ENCODE peak calls at places on chromosomes 3 and 15, in eight cellular contexts. J, Y, P, I, X, N, C and Z are unnamed samples.
A peak's percentile ranks its signal among the peaks of the same experiment; 100 is the strongest.

GRCh38 chr15:29747837-29748417 is 74.3 kb downstream of the TJP1 start:
- DNase-seq in J (no peak), Y (no peak), P (peak; percentile 22), I (no peak), X (no peak), N (no peak), C (no peak), Z (no peak)

GRCh38 chr3:178060406-178060805 is 475.8 kb upstream of the KCNMB2 start:
- DNase-seq in J (no peak), Y (peak; percentile 47), P (no peak), I (no peak), X (peak; percentile 66), N (no peak), C (no peak), Z (no peak)

GRCh38 chr15:54506977-54507524 is 528.8 kb downstream of the UNC13C start:
- DNase-seq in J (no peak), Y (no peak), P (no peak), I (no peak), X (no peak), N (no peak), C (no peak), Z (no peak)

GRCh38 chr15:49605588-49605987 is 15.0 kb downstream of the FAM227B start:
- DNase-seq in J (no peak), Y (no peak), P (no peak), I (no peak), X (no peak), N (no peak), C (no peak), Z (no peak)

GRCh38 chr15:60477991-60478632 is 830 bp downstream of the ICE2 start:
- DNase-seq in J (no peak), Y (no peak), P (no peak), I (no peak), X (no peak), N (no peak), C (no peak), Z (no peak)

GRCh38 chr3:15099364-15100098 is 583 bp upstream of the RBSN start:
- DNase-seq in J (no peak), Y (no peak), P (no peak), I (no peak), X (no peak), N (no peak), C (peak; percentile 17), Z (no peak)

GRCh38 chr15:67091966-67092677 is 26.7 kb downstream of the SMAD3 start:
- DNase-seq in J (no peak), Y (no peak), P (no peak), I (no peak), X (no peak), N (no peak), C (no peak), Z (no peak)

GRCh38 chr3:127654374-127654773 is 18.4 kb upstream of the ABTB1 start:
- DNase-seq in J (no peak), Y (no peak), P (no peak), I (no peak), X (no peak), N (no peak), C (no peak), Z (no peak)

GRCh38 chr3:120093119-120093922 is 926 bp downstream of the GSK3B start:
- DNase-seq in J (no peak), Y (peak; percentile 64), P (peak; percentile 25), I (peak; percentile 78), X (peak; percentile 12), N (no peak), C (peak; percentile 22), Z (peak; percentile 58)

GRCh38 chr15:29821416-29822099 is 710 bp downstream of the TJP1 start:
- DNase-seq in J (peak; percentile 84), Y (peak; percentile 49), P (peak; percentile 68), I (peak; percentile 55), X (no peak), N (peak; percentile 84), C (peak; percentile 83), Z (no peak)

GRCh38 chr3:193822492-193823220 is 229.6 kb downstream of the OPA1 start:
- DNase-seq in J (no peak), Y (no peak), P (no peak), I (no peak), X (peak; percentile 14), N (no peak), C (no peak), Z (no peak)

GRCh38 chr15:98160236-98160635 is 199.7 kb downstream of the ARRDC4 start:
- DNase-seq in J (no peak), Y (no peak), P (peak; percentile 86), I (no peak), X (no peak), N (no peak), C (no peak), Z (no peak)

GRCh38 chr15:22904736-22905135 is 66.3 kb downstream of the NIPA2 start:
- DNase-seq in J (peak; percentile 72), Y (no peak), P (no peak), I (no peak), X (no peak), N (no peak), C (no peak), Z (no peak)
- H3K36me3 ChIP-seq in J (peaks cover 43% of the 10 kb centered on the region), Y (peaks cover 2% of the 10 kb centered on the region), P (peaks cover 33% of the 10 kb centered on the region), I (peaks cover 47% of the 10 kb centered on the region), X (peaks cover 43% of the 10 kb centered on the region), N (peaks cover 98% of the 10 kb centered on the region), C (no peaks in the 10 kb centered on the region), Z (peaks cover 23% of the 10 kb centered on the region)

GRCh38 chr3:9452417-9452816 is 55.0 kb downstream of the SETD5 start:
- DNase-seq in J (no peak), Y (no peak), P (no peak), I (no peak), X (no peak), N (no peak), C (no peak), Z (no peak)

GRCh38 chr3:9448643-9449042 is 51.2 kb downstream of the SETD5 start:
- DNase-seq in J (no peak), Y (no peak), P (no peak), I (no peak), X (no peak), N (no peak), C (no peak), Z (no peak)

DNA sequence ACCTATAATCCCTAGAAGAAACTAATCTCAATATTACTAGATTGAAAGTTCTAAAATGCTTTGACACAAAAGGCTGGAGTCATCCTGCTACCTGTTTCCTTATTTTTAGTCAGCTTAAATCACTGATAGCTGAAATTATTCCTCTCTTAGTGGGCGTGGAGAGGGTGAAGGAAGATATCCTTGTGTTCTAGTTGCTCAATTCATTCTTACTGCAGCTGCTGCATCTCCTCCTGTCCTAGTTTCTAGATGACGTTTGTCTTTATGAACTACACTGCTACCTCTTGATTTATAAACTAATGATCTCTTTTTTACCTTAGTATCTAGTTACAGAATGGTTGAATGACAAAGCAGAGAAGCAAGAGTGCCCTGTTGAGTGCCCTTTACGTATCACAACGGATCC is 50.7 kb downstream of the SETD5 start:
- DNase-seq in J (no peak), Y (no peak), P (no peak), I (no peak), X (no peak), N (no peak), C (no peak), Z (no peak)
- H3K36me3 ChIP-seq in J (peaks cover 84% of the 10 kb centered on the region), Y (peaks cover 2% of the 10 kb centered on the region), P (peaks cover 95% of the 10 kb centered on the region), I (peaks cover 48% of the 10 kb centered on the region), X (peaks cover 17% of the 10 kb centered on the region), N (peaks cover 100% of the 10 kb centered on the region), C (peaks cover under 1% of the 10 kb centered on the region), Z (peaks cover 80% of the 10 kb centered on the region)

GRCh38 chr3:46847744-46848143 is 15.5 kb downstream of the MYL3 start:
- DNase-seq in J (no peak), Y (no peak), P (no peak), I (no peak), X (no peak), N (peak; percentile 11), C (no peak), Z (no peak)

GRCh38 chr3:46845397-46845859 is 17.8 kb downstream of the MYL3 start:
- DNase-seq in J (peak; percentile 74), Y (peak; percentile 72), P (peak; percentile 3), I (peak; percentile 32), X (peak; percentile 44), N (peak; percentile 53), C (peak; percentile 65), Z (no peak)

GRCh38 chr3:46845860-46846623 is 17.2 kb downstream of the MYL3 start:
- DNase-seq in J (peak; percentile 90), Y (peak; percentile 65), P (peak; percentile 68), I (peak; percentile 70), X (peak; percentile 18), N (peak; percentile 70), C (peak; percentile 79), Z (no peak)

GRCh38 chr3:46848271-46849097 is 14.8 kb downstream of the MYL3 start:
- DNase-seq in J (no peak), Y (no peak), P (peak; percentile 12), I (no peak), X (peak; percentile 27), N (peak; percentile 24), C (no peak), Z (no peak)

DNA sequence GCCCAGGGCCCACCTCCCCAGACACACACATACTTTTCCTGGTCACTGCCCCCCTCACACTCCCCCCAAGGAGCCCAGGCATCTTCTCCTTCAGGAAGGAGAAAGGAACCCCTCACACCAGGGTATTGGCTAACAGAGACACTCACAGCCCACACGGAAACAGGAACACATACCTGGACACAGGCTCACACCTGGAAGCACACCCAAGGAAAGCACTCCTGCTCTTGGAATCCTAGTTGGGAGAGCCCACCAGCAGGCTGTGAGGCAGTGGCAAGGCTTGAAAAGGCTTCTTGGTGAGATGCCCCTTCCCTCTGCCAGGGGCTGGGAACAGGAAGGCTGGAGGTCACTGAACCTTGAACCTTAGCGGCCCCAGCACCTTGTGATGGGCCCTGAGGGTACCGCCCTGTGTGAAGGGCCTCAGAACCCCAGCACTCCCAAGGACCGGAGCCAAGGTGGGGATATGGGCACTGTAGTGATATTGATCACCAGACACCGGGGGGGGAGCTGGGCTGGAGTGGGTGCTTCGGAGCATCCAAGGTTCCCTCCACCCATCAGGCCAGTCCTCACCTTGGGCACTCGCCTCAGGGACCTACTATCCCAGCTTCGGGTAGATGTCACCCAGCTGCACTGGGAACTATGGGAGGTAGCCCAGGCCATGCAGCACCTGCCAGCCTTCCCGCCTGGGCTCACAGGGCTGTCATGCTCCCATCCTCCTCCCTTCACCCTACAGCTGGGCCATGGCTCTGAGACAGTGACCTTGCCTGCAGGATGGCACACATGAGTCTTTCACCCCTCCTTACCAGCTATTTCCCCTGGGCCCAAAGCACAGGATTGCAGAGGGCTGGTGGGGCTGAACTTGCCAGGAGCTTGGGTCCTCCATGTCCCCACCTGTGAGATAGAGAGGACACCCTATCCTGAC is 16.4 kb downstream of the MYL3 start:
- DNase-seq in J (no peak), Y (no peak), P (no peak), I (no peak), X (no peak), N (peak; percentile 17), C (no peak), Z (no peak)
- H3K36me3 ChIP-seq in J (no peaks in the 10 kb centered on the region), Y (no peaks in the 10 kb centered on the region), P (no peaks in the 10 kb centered on the region), I (no peaks in the 10 kb centered on the region), X (no peaks in the 10 kb centered on the region), N (no peaks in the 10 kb centered on the region), C (no peaks in the 10 kb centered on the region), Z (no peaks in the 10 kb centered on the region)

DNA sequence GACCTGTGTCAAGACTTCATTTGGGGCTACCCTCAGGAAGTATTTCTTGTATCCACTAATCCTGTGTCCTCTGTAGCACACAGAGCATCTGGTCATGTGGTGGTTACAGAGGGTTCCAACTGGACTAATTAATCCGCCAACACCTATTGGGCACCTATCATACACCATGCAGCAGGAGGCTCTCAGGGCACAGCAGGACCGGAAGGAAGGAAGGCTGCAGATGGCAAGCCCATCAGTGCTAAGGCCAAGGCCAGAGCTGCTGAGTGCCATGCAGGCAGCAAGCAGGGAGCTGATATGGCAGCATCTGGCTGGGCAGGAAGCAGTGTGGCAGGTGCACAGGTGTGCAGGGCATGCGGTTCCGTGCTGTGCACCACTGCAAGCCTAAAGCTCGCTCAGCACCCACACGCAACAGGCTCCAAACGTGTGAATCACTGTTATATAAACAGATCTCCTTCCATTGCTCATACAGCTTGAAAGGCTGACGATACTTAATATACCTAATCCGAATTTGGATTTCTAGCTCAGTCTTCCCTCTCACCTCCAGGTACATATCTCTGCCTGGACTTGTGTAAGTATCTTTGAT is 64.4 kb upstream of the SNRPA1 start:
- DNase-seq in J (no peak), Y (no peak), P (no peak), I (no peak), X (no peak), N (no peak), C (no peak), Z (no peak)
- H3K36me3 ChIP-seq in J (no peaks in the 10 kb centered on the region), Y (no peaks in the 10 kb centered on the region), P (no peaks in the 10 kb centered on the region), I (no peaks in the 10 kb centered on the region), X (no peaks in the 10 kb centered on the region), N (no peaks in the 10 kb centered on the region), C (no peaks in the 10 kb centered on the region), Z (peaks cover under 1% of the 10 kb centered on the region)